ENCODE peak calls at places on chromosome 15, in eight cellular contexts. M is activated T-cell treated with anti-CD3 and anti-CD28 coated beads for 24 hours, O is BJ, S is occipital lobe, L is cardiac muscle cell, K is ELR, A is choroid plexus epithelial cell, H is fibroblast of mammary gland. X is an unnamed sample.

GRCh38 chr15:31398677-31399260 is 72.1 kb downstream of the KLF13 start:
- DNase-seq in M (no peak), O (no peak), S (no peak), L (peak; percentile 42), K (no peak), A (no peak), H (no peak), X (no peak)

GRCh38 chr15:62561572-62561970 is 396.5 kb upstream of the C2CD4B start:
- DNase-seq in M (no peak), O (no peak), S (no peak), L (no peak), K (no peak), A (no peak), H (no peak), X (no peak)

GRCh38 chr15:52280326-52281084 is 15.1 kb downstream of the MYO5C start:
- DNase-seq in M (no peak), O (no peak), S (no peak), L (no peak), K (no peak), A (no peak), H (no peak), X (no peak)

GRCh38 chr15:68416158-68416535 is 15.8 kb downstream of the ITGA11 start:
- DNase-seq in M (no peak), O (no peak), S (no peak), L (no peak), K (no peak), A (no peak), H (no peak), X (no peak)

GRCh38 chr15:86329311-86330013 is 249.8 kb downstream of the AGBL1 start:
- DNase-seq in M (no peak), O (no peak), S (no peak), L (no peak), K (no peak), A (no peak), H (no peak), X (no peak)

GRCh38 chr15:58873267-58873666 is 60.2 kb downstream of the SLTM start:
- DNase-seq in M (no peak), O (peak; percentile 12), S (no peak), L (peak; percentile 65), K (peak; percentile 81), A (peak; percentile 28), H (peak; percentile 93), X (peak; percentile 40)

GRCh38 chr15:34154725-34155204 is 52.9 kb downstream of the PGBD4 start:
- DNase-seq in M (no peak), O (no peak), S (no peak), L (peak; percentile 2), K (peak; percentile 72), A (peak; percentile 5), H (peak; percentile 67), X (no peak)

GRCh38 chr15:76150508-76150907 is 90.7 kb downstream of the TMEM266 start:
- DNase-seq in M (no peak), O (no peak), S (no peak), L (no peak), K (no peak), A (no peak), H (no peak), X (no peak)

GRCh38 chr15:73765778-73766177 is 12.6 kb upstream of the INSYN1 start:
- DNase-seq in M (no peak), O (no peak), S (no peak), L (no peak), K (no peak), A (no peak), H (no peak), X (no peak)

GRCh38 chr15:70395164-70395563 is 297.4 kb upstream of the TLE3 start:
- DNase-seq in M (no peak), O (no peak), S (no peak), L (no peak), K (no peak), A (no peak), H (no peak), X (no peak)

GRCh38 chr15:91884604-91885003 is 31.1 kb downstream of the SLCO3A1 start:
- DNase-seq in M (no peak), O (no peak), S (no peak), L (no peak), K (no peak), A (no peak), H (no peak), X (no peak)

GRCh38 chr15:39589815-39590644 is 9.2 kb downstream of the THBS1 start:
- DNase-seq in M (no peak), O (peak; percentile 12), S (no peak), L (peak; percentile 29), K (peak; percentile 12), A (no peak), H (peak; percentile 17), X (peak; percentile 62)

GRCh38 chr15:43293402-43293801 is 26.7 kb upstream of the TGM5 start:
- DNase-seq in M (no peak), O (no peak), S (no peak), L (no peak), K (no peak), A (no peak), H (no peak), X (no peak)

GRCh38 chr15:84991313-84991712 is 9.7 kb downstream of the PDE8A start:
- DNase-seq in M (no peak), O (no peak), S (no peak), L (no peak), K (no peak), A (no peak), H (no peak), X (no peak)

X was measured in fibroblast of pulmonary artery.